ENCODE peak calls at places on chromosomes 13 and 19, in ten cellular contexts. M is PC-9; G is activated CD8-positive, alpha-beta memory T cell treated with anti-CD3 and anti-CD28 coated beads, Interleukin-2, amount 10 ng/mL, durations not matched to agents 7 days and 5 days; Y is transverse colon; H is testis; T is stimulated activated CD4-positive, alpha-beta T cell treated with anti-CD3 and anti-CD28 coated beads, Interleukin-15, amount 100 ng/mL, for 1 hour; J is NCI-H526 treated with DMSO at 0.1 percent for 48 hours; N is left cardiac atrium; Q is T47D; Z is frontal cortex. C is an unnamed sample.

GRCh38 chr13:24269803-24270202 is 39.6 kb upstream of the C1QTNF9 start:
- DNase-seq in M (no peak), G (no peak), Y (no peak), H (peak), T (no peak), J (no peak), N (no peak), Q (no peak), Z (no peak), C (no peak)

GRCh38 chr13:112643759-112644459 is 45.9 kb upstream of the ATP11A start:
- DNase-seq in M (no peak), G (no peak), Y (no peak), H (no peak), T (no peak), J (no peak), N (no peak), Q (no peak), Z (no peak), C (no peak)

GRCh38 chr13:94006271-94006670 is 473.2 kb downstream of the DCT start:
- DNase-seq in M (no peak), G (no peak), Y (no peak), H (no peak), T (no peak), J (peak), N (no peak), Q (no peak), Z (no peak), C (no peak)

GRCh38 chr19:4624733-4625362 is 14.5 kb upstream of the TNFAIP8L1 start:
- DNase-seq in M (no peak), G (no peak), Y (no peak), H (no peak), T (no peak), J (no peak), N (peak), Q (no peak), Z (no peak), C (no peak)

GRCh38 chr13:42532561-42533335 is 41.2 kb upstream of the TNFSF11 start:
- DNase-seq in M (peak), G (no peak), Y (no peak), H (no peak), T (no peak), J (no peak), N (no peak), Q (no peak), Z (no peak), C (no peak)

GRCh38 chr13:99501952-99502310 is 659 bp downstream of the TM9SF2 start:
- DNase-seq in M (no peak), G (peak), Y (peak), H (peak), T (no peak), J (peak), N (no peak), Q (no peak), Z (no peak), C (peak)

GRCh38 chr19:15463865-15464371 is 426 bp downstream of the RASAL3 start:
- DNase-seq in M (no peak), G (peak), Y (peak), H (no peak), T (peak), J (no peak), N (no peak), Q (no peak), Z (no peak), C (peak)

GRCh38 chr13:32723987-32724386 is 137.7 kb downstream of the PDS5B start:
- DNase-seq in M (no peak), G (no peak), Y (no peak), H (no peak), T (no peak), J (no peak), N (no peak), Q (no peak), Z (no peak), C (no peak)

GRCh38 chr19:17873661-17874422 is 2.1 kb downstream of the SLC5A5 start:
- DNase-seq in M (peak), G (peak), Y (peak), H (peak), T (peak), J (no peak), N (peak), Q (peak), Z (no peak), C (peak)

GRCh38 chr19:44072543-44073401 is 813 bp downstream of the ZNF284 start:
- DNase-seq in M (no peak), G (no peak), Y (no peak), H (no peak), T (no peak), J (no peak), N (no peak), Q (no peak), Z (no peak), C (peak)

GRCh38 chr13:24181991-24182702 is 21.6 kb downstream of the SPATA13 start:
- DNase-seq in M (no peak), G (no peak), Y (no peak), H (no peak), T (no peak), J (no peak), N (no peak), Q (no peak), Z (no peak), C (no peak)

GRCh38 chr19:4449826-4450075 is 7.8 kb downstream of the UBXN6 start:
- DNase-seq in M (no peak), G (no peak), Y (no peak), H (no peak), T (no peak), J (no peak), N (no peak), Q (no peak), Z (no peak), C (no peak)

GRCh38 chr13:72805663-72806341 is 23.9 kb downstream of the PIBF1 start:
- DNase-seq in M (no peak), G (no peak), Y (no peak), H (no peak), T (no peak), J (no peak), N (no peak), Q (no peak), Z (no peak), C (no peak)

C was measured in activated naive CD8-positive, alpha-beta T cell treated with anti-CD3 and anti-CD28 coated beads, Interleukin-2, amount 50 U/mL, for 24 hours.